ENCODE peak calls at places on chromosomes 6 and 20, in nine cellular contexts. C, K, M, G, P, U, B, L and R are unnamed samples. For H3K4me1, the result is how much of the 10 kb centered on the place peaks cover.

GRCh38 chr6:39823187-39823815 is 31.1 kb downstream of the DAAM2 start:
- DNase-seq in U (peak), C (no peak), G (no peak), M (no peak), P (peak), B (no peak), L (peak), K (no peak), R (peak)

GRCh38 chr6:32190946-32191677 is 1.1 kb upstream of the PBX2 start:
- DNase-seq in B (no peak), C (no peak), G (no peak), K (no peak), U (no peak), P (no peak), L (no peak), M (no peak), R (no peak)

GRCh38 chr6:151624071-151624470 is 130.3 kb downstream of the CCDC170 start:
- DNase-seq in C (no peak), L (no peak), P (no peak), U (no peak), M (no peak), B (no peak), K (no peak), G (no peak), R (no peak)

GRCh38 chr6:70954750-70955149 is 2.1 kb downstream of the B3GAT2 start:
- DNase-seq in L (no peak), P (no peak), B (no peak), U (no peak), K (no peak), C (peak), G (no peak), M (no peak), R (no peak)

GRCh38 chr6:93165850-93166249 is 253.5 kb downstream of the EPHA7 start:
- DNase-seq in C (no peak), M (no peak), B (no peak), P (no peak), G (no peak), U (peak), L (no peak), K (no peak), R (no peak)

GRCh38 chr20:17614812-17615644 is 45.2 kb downstream of the DSTN start:
- DNase-seq in U (no peak), P (peak), C (no peak), M (no peak), G (no peak), L (peak), K (no peak), B (peak), R (peak)

GRCh38 chr20:17226410-17227198 is at the start of gene PCSK2:
- DNase-seq in L (peak), G (no peak), P (peak), U (no peak), M (no peak), B (peak), C (peak), K (no peak), R (peak)

GRCh38 chr6:127972815-127973214 is 72.0 kb upstream of the THEMIS start:
- DNase-seq in G (no peak), C (no peak), U (no peak), K (no peak), M (no peak), B (no peak), P (no peak), L (no peak), R (no peak)

GRCh38 chr6:107489636-107490567 is at the start of gene SOBP:
- DNase-seq in P (peak), G (no peak), C (peak), K (peak), B (peak), L (peak), M (no peak), U (peak), R (peak)

GRCh38 chr6:2237001-2237400 is 8.4 kb downstream of the GMDS start:
- DNase-seq in G (no peak), L (no peak), B (no peak), C (no peak), M (no peak), P (no peak), K (no peak), U (peak), R (no peak)

GRCh38 chr20:47859255-47859654 is 74.0 kb upstream of the SULF2 start:
- DNase-seq in K (no peak), L (no peak), B (no peak), G (no peak), M (no peak), C (no peak), U (no peak), P (no peak), R (no peak)

DNA sequence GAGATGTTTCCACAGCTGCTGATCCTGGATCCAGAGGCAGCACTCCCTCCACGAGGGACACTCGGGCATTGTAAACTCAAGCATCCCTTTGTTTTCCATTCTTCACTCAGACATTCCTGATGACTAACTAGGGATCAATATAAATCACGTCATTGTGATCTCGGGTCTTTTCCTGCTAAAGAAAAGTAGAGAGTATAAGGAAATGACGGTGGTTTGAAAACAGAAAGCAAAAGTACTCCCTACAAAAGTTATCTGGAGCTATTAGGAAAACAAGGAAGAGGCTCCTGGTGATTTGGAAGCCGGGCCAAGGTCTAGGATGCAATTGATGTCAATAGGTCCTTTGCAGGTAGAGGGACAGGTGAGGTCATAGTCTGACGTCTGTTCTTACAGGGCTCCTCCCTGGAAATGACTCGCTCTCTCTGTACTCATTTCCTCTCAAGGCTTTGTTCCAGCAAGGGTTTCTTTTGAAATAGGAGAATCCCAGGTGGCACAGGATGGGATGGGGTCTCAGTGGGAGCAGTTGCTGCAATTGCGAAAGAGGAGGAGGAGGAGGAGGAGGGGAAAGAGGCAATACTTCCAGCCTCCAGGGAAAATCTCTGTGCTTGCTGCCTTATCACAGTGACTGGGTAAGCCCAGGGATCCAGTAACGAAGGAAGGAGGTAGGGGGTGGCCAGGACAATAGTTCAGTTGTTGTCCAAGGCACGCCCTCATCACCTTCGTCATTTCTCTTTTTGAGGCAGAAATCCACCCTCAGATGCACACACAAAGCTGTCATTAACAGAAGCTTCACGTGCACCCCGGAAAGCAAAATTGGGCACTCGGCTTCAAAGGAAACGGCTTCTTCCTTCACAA is 222.9 kb downstream of the LY86 start:
- DNase-seq in L (no peak), B (no peak), P (peak), M (peak), G (peak), K (peak), U (no peak), C (peak), R (no peak)
- TF ChIP-seq POLR2AphosphoS5 in L (peak), B (no peak), P (no peak), M (no peak), G (peak), K (no peak), U (no peak), C (no peak), R (peak)

GRCh38 chr6:34338811-34339210 is 53.7 kb downstream of the NUDT3 start:
- DNase-seq in P (no peak), G (no peak), M (no peak), U (no peak), B (no peak), K (no peak), L (no peak), C (no peak), R (no peak)
- H3K4me1 ChIP-seq in P (under half), G (under half), M (under half), U (under half), B (under half), K (under half), L (under half), C (under half), R (under half)

GRCh38 chr20:57087102-57087501 is 179.3 kb downstream of the BMP7 start:
- DNase-seq in K (no peak), P (no peak), L (no peak), C (no peak), G (peak), M (no peak), U (no peak), B (no peak), R (no peak)
- TF ChIP-seq CTCF in K (no peak), P (no peak), L (no peak), C (peak), G (peak), M (no peak), U (no peak), B (no peak), R (no peak)

DNA sequence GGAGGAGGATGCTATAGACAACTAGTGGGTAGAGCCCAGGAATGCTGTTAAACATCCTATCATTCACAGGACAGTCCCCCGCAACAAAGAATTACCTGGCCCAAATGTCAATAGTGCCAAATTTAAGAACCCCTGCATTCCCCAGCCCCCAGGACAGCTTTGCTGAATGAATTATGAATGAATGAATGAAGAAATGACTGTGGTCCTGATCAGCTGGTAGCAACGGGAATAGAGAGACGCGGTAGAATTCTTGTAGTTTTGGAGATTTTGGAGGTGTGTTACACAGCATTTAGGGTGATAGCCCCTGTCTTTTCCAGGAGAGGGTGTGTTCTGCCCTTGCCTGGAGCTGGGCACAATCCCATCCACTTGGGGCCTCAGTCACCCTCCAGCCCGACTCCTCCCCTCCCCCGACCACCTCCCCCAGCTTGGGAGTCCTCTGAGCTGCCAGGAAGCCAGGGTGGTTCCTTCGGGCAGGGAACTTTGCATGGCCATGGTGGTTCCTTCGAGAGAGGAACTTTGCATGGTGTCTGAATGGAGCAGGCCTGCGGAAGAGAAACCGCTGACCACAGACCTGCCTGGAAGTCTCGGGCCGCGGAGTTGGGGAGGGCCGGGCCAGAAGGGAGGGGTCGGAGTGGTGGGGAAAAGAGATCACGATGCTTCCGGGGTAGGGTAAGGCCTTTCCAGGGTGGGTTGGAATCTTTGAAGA is 1.0 kb upstream of the HCK start:
- DNase-seq in B (no peak), L (peak), M (no peak), K (no peak), G (no peak), C (peak), U (no peak), P (peak), R (peak)
- TF ChIP-seq POLR2AphosphoS5 in B (no peak), L (no peak), M (no peak), K (no peak), G (no peak), C (no peak), U (no peak), P (no peak), R (peak)

DNA sequence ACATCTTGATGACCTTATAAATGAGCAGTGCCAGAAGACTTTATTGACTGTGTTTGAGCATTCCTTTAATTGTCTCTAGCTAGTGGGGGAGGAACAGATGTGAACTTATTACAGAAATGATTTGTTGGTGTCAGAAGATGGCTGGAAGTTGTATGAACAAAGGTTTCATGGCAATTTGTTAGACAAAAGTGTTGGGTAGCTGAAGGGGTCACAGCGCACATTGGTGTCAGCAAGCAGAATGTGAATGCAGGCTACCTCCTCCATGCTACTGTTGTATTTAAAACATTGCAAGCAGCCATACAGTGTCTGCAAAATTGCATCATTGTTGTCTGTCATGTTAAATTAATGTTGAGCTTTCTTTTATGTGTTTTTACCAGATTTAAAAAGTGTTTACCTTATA is 6.2 kb downstream of the LRRC1 start:
- DNase-seq in G (no peak), L (no peak), U (no peak), B (no peak), C (no peak), K (no peak), M (no peak), P (no peak), R (no peak)
- H3K4me1 ChIP-seq in G (under half), L (under half), U (under half), B (under half), C (under half), K (under half), M (under half), P (under half), R (under half)